ENCODE peak calls at places on chromosomes 16 and 17, in ten cellular contexts. T is A549, R is GM10248, H is WERI-Rb-1, X is AG04450, S is GM13977, D is Peyer's patch, U is brain microvascular endothelial cell, E is astrocyte of the cerebellum, G is heart right ventricle. F is an unnamed sample.

GRCh38 chr17:74601944-74602572 is 10.0 kb upstream of the CD300LD start:
- DNase-seq in T (peak; percentile 70), R (peak; percentile 65), H (peak; percentile 70), X (no peak), S (peak; percentile 59), D (no peak), U (peak; percentile 18), E (no peak), G (peak; percentile 32), F (peak; percentile 66)

GRCh38 chr16:85225721-85226120 is 113.4 kb upstream of the CIBAR2 start:
- DNase-seq in T (no peak), R (no peak), H (no peak), X (no peak), S (no peak), D (no peak), U (no peak), E (no peak), G (no peak), F (no peak)

GRCh38 chr17:46964315-46965265 is 14.5 kb downstream of the RPRML start:
- DNase-seq in T (no peak), R (no peak), H (no peak), X (no peak), S (no peak), D (no peak), U (peak; percentile 14), E (no peak), G (no peak), F (no peak)

GRCh38 chr16:50371936-50372595 is 3.3 kb upstream of the BRD7 start:
- DNase-seq in T (no peak), R (no peak), H (peak; percentile 79), X (no peak), S (no peak), D (no peak), U (no peak), E (no peak), G (no peak), F (no peak)

GRCh38 chr16:2825049-2825742 is 4.9 kb upstream of the ZG16B start:
- DNase-seq in T (no peak), R (no peak), H (peak; percentile 5), X (no peak), S (no peak), D (no peak), U (no peak), E (no peak), G (no peak), F (no peak)

GRCh38 chr16:23510154-23510914 is at the start of gene GGA2:
- DNase-seq in T (peak; percentile 80), R (peak; percentile 92), H (peak; percentile 85), X (no peak), S (peak; percentile 90), D (peak; percentile 85), U (peak; percentile 69), E (peak; percentile 49), G (peak; percentile 80), F (peak; percentile 91)

GRCh38 chr17:918102-918740 is 61.4 kb downstream of the NXN start:
- DNase-seq in T (no peak), R (no peak), H (no peak), X (no peak), S (no peak), D (no peak), U (no peak), E (no peak), G (peak; percentile 39), F (no peak)

GRCh38 chr17:75033346-75034235 is 13.2 kb downstream of the ATP5PD start:
- DNase-seq in T (peak; percentile 97), R (peak; percentile 80), H (peak; percentile 98), X (peak; percentile 76), S (peak; percentile 74), D (peak; percentile 86), U (peak; percentile 94), E (peak; percentile 67), G (peak; percentile 95), F (peak; percentile 98)

GRCh38 chr17:50103941-50104340 is 8.8 kb downstream of the PDK2 start:
- DNase-seq in T (no peak), R (no peak), H (no peak), X (no peak), S (no peak), D (no peak), U (no peak), E (no peak), G (no peak), F (no peak)

GRCh38 chr17:50103252-50103651 is 8.1 kb downstream of the PDK2 start:
- DNase-seq in T (no peak), R (no peak), H (no peak), X (no peak), S (no peak), D (no peak), U (no peak), E (no peak), G (no peak), F (no peak)

GRCh38 chr17:50101346-50102163 is 6.4 kb downstream of the PDK2 start:
- DNase-seq in T (no peak), R (no peak), H (no peak), X (no peak), S (no peak), D (no peak), U (no peak), E (no peak), G (peak; percentile 70), F (peak; percentile 45)

GRCh38 chr17:50100921-50101345 is 5.8 kb downstream of the PDK2 start:
- DNase-seq in T (no peak), R (no peak), H (no peak), X (no peak), S (no peak), D (no peak), U (no peak), E (no peak), G (no peak), F (peak; percentile 44)

DNA sequence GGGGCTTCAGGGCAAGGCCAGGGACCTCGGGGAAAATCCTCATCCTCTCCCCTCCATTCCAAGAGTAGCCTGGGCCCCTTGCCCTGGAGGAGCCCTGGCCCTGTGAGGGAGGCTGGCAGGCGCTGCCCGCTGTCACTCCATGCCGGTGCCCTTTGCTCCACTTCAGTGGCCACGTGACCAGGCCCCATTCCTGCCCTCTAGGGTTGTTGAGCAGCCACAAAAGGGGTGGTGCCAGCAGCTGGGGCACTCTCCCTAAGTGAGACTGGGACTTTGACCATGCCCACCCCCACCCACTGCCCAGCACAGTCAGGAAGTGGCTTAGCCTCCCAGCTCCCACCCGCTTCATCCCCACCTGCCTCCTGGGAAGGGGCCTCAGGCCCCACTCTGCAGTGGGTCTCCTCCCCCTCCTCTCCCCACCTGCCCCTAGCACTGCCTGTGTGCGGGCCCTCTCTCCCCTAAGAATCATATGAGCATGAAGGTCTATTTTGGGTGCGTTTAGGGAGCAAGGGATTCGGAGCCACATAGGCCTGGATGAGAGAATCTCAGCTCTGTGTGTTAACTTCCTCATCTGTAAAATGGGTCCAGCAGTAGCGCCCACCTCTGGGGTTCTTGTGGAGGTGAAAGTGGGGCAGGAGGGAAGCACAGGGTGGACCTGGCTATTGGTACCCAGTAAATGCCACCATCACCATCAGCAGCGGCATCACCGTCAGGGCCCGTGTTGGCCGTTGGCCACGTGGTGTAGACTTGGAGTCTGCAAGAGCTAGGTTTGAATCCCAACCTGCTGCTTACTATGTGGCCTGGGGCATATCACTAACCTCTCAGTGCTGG is 7.2 kb downstream of the PDK2 start:
- DNase-seq in T (no peak), R (no peak), H (no peak), X (no peak), S (no peak), D (no peak), U (no peak), E (no peak), G (peak; percentile 81), F (peak; percentile 86)
- TF ChIP-seq CTCF in T (no peak), R (no peak), H (no peak), X (no peak), S (no peak), D (no peak), U (no peak), E (no peak), G (no peak), F (no peak)

GRCh38 chr17:6413073-6413472 is 21.8 kb downstream of the AIPL1 start:
- DNase-seq in T (peak; percentile 65), R (peak; percentile 60), H (no peak), X (no peak), S (peak; percentile 70), D (no peak), U (no peak), E (peak; percentile 15), G (no peak), F (no peak)
- TF ChIP-seq CTCF in T (peak; percentile 77), R (peak; percentile 41), H (peak; percentile 21), X (peak; percentile 58), S (peak; percentile 35), D (no peak), U (peak; percentile 46), E (peak; percentile 50), G (peak; percentile 35), F (peak; percentile 30)

GRCh38 chr17:45786349-45786748 is 2.2 kb downstream of the CRHR1 start:
- DNase-seq in T (no peak), R (no peak), H (no peak), X (no peak), S (no peak), D (no peak), U (no peak), E (no peak), G (no peak), F (no peak)

GRCh38 chr17:45785373-45786193 is 1.5 kb downstream of the CRHR1 start:
- DNase-seq in T (no peak), R (no peak), H (peak; percentile 60), X (no peak), S (no peak), D (no peak), U (no peak), E (no peak), G (no peak), F (no peak)

GRCh38 chr17:45784293-45784582 is at the start of gene CRHR1:
- DNase-seq in T (no peak), R (no peak), H (no peak), X (no peak), S (peak; percentile 48), D (no peak), U (no peak), E (no peak), G (no peak), F (no peak)

GRCh38 chr17:45783593-45784292 is 377 bp upstream of the CRHR1 start:
- DNase-seq in T (no peak), R (no peak), H (peak; percentile 76), X (no peak), S (peak; percentile 42), D (no peak), U (no peak), E (no peak), G (peak; percentile 17), F (peak; percentile 23)

DNA sequence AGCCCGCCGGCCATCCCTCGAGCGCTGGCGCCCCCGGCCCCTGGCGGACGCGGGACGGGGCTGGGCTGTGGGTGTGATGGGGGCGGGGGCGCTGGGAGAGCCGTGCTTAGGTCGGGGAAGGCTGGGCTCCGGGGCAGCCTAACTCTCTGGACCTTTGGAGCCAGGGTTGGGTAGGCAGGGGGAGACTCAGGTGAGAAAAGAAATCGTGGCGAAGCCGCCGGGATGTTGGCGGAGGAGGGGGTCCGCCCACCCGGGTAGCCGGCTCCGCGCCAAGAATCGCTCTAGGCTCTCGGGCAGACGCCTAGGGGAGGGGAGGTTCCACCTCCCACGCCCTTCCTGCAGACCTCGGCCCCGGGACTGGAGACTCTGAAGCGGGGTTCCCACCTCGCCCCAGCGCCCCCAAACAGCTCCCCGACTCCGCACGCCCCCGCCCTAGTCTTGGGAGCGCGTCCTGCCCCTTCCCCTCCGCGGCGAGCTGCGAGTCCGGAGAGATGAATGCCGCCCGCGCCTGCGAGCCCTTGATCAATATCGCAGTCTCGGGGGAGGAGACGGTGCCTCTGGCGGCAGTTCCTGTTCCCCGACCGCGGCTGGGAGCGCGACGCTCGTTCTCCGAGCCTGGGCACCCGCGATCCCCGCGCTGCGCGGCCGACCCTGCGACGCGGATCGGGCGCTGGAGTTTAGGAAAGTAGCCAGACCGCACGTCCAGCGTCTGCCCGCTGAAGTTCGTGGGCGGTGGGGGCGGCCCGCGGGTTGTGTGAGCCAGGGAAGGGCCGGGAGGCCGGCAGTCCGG is 658 bp downstream of the CRHR1 start:
- DNase-seq in T (no peak), R (peak; percentile 62), H (peak; percentile 47), X (no peak), S (peak; percentile 74), D (peak; percentile 23), U (no peak), E (no peak), G (no peak), F (peak; percentile 67)
- TF ChIP-seq CTCF in T (peak; percentile 7), R (no peak), H (peak; percentile 21), X (no peak), S (no peak), D (no peak), U (no peak), E (no peak), G (no peak), F (no peak)

GRCh38 chr16:57944961-57945739 is 25.8 kb downstream of the CNGB1 start:
- DNase-seq in T (no peak), R (no peak), H (no peak), X (no peak), S (no peak), D (no peak), U (no peak), E (no peak), G (no peak), F (no peak)

GRCh38 chr16:57948027-57948426 is 22.9 kb downstream of the CNGB1 start:
- DNase-seq in T (no peak), R (no peak), H (no peak), X (no peak), S (no peak), D (no peak), U (no peak), E (no peak), G (no peak), F (no peak)

GRCh38 chr16:57949013-57949412 is 21.9 kb downstream of the CNGB1 start:
- DNase-seq in T (no peak), R (no peak), H (no peak), X (no peak), S (no peak), D (no peak), U (no peak), E (no peak), G (no peak), F (no peak)

GRCh38 chr16:57946181-57946801 is 24.6 kb downstream of the CNGB1 start:
- DNase-seq in T (no peak), R (no peak), H (no peak), X (no peak), S (no peak), D (no peak), U (no peak), E (no peak), G (no peak), F (no peak)

DNA sequence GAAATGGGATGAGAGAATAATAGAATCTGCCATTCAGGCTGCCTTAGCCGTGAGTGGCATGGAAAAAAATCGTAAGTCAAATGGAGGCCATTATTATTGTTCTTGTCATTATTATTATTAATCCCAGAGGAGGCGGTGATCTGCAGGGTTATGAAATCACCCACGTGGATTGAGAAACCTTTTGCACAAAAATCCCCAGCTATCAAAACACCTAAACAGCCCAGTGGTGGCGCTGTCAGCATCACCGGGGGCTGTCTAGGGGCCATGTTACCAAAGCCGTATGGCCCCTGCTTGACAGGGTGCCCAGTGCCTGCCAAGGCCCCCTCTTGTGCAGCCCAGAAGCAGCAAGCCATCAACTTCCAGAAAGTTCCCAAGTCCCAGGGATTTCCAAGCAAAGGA is 25.2 kb downstream of the CNGB1 start:
- DNase-seq in T (no peak), R (no peak), H (no peak), X (no peak), S (no peak), D (no peak), U (no peak), E (no peak), G (no peak), F (no peak)
- TF ChIP-seq CTCF in T (no peak), R (no peak), H (no peak), X (peak; percentile 21), S (no peak), D (no peak), U (peak; percentile 37), E (peak; percentile 7), G (no peak), F (no peak)

F was measured in Calu3.